ENCODE peak calls at places on chromosomes 3 and 15, in six cellular contexts. B is CD8-positive, alpha-beta memory T cell; A is endothelial cell of umbilical vein; H is prostate gland; M is psoas muscle; P is IMR-90. D is an unnamed sample. For H3K4me1, H3K36me3 and H3K27me3, the result is how much of the 10 kb centered on the place peaks cover.

GRCh38 chr3:176867681-176868663 is 329.3 kb downstream of the TBL1XR1 start:
- DNase-seq in B (no peak), A (no peak), H (peak), M (no peak), P (no peak), D (peak)

GRCh38 chr3:179929091-179929529 is 107.6 kb downstream of the PEX5L start:
- DNase-seq in B (peak), A (peak), H (no peak), M (peak), P (peak), D (peak)

GRCh38 chr15:85793641-85794597 is 806 bp downstream of the KLHL25 start:
- DNase-seq in B (peak), A (peak), H (peak), M (peak), P (peak), D (peak)

GRCh38 chr3:182484682-182485081 is 308.6 kb upstream of the ATP11B start:
- DNase-seq in B (no peak), A (no peak), H (no peak), M (no peak), P (no peak), D (no peak)

GRCh38 chr3:14698601-14699244 is 23.8 kb downstream of the C3orf20 start:
- DNase-seq in B (no peak), A (no peak), H (no peak), M (no peak), P (no peak), D (no peak)

GRCh38 chr15:76058714-76059319 is 968 bp upstream of the TMEM266 start:
- DNase-seq in B (no peak), A (no peak), H (no peak), M (no peak), P (no peak), D (no peak)

GRCh38 chr3:171838218-171838720 is 4.9 kb upstream of the TMEM212 start:
- DNase-seq in B (no peak), A (peak), H (no peak), M (peak), P (peak), D (no peak)

GRCh38 chr15:80777836-80778620 is 1.1 kb upstream of the CEMIP start:
- DNase-seq in B (no peak), A (no peak), H (no peak), M (no peak), P (no peak), D (no peak)

GRCh38 chr3:100175637-100176250 is 61.4 kb upstream of the FILIP1L start:
- DNase-seq in B (no peak), A (no peak), H (no peak), M (no peak), P (no peak), D (no peak)

GRCh38 chr3:105791919-105792786 is 76.7 kb downstream of the CBLB start:
- DNase-seq in B (no peak), A (no peak), H (no peak), M (peak), P (peak), D (peak)

GRCh38 chr3:73143821-73144237 is 82.4 kb downstream of the EBLN2 start:
- DNase-seq in B (no peak), A (no peak), H (no peak), M (no peak), P (no peak), D (no peak)

GRCh38 chr3:133490468-133491351 is 82.8 kb upstream of the CDV3 start:
- DNase-seq in B (peak), A (no peak), H (no peak), M (no peak), P (no peak), D (peak)

GRCh38 chr15:71043373-71043772 is 71.9 kb upstream of the THSD4 start:
- DNase-seq in B (no peak), A (no peak), H (no peak), M (no peak), P (peak), D (no peak)

GRCh38 chr3:140117111-140117526 is 182.1 kb downstream of the CLSTN2 start:
- DNase-seq in B (no peak), A (no peak), H (no peak), M (no peak), P (no peak), D (no peak)

GRCh38 chr3:169575381-169575780 is 88.1 kb downstream of the MECOM start:
- DNase-seq in B (no peak), A (peak), H (no peak), M (no peak), P (peak), D (no peak)

GRCh38 chr3:107965141-107965540 is 125.7 kb downstream of the CD47 start:
- DNase-seq in B (no peak), A (no peak), H (no peak), M (no peak), P (no peak), D (no peak)

GRCh38 chr15:95247068-95247984 is 1016.0 kb downstream of the MCTP2 start:
- DNase-seq in B (no peak), A (peak), H (peak), M (no peak), P (peak), D (no peak)

GRCh38 chr3:194686414-194686815 is 732 bp downstream of the FAM43A start:
- DNase-seq in B (no peak), A (no peak), H (no peak), M (no peak), P (no peak), D (no peak)

GRCh38 chr3:86913160-86913559 is 77.8 kb downstream of the VGLL3 start:
- DNase-seq in B (no peak), A (no peak), H (no peak), M (no peak), P (no peak), D (no peak)

GRCh38 chr15:66942649-66943390 is 122.6 kb upstream of the SMAD3 start:
- DNase-seq in B (no peak), A (no peak), H (no peak), M (no peak), P (no peak), D (no peak)

GRCh38 chr15:82548700-82549099 is 8.4 kb upstream of the RPS17 start:
- DNase-seq in B (peak), A (no peak), H (no peak), M (no peak), P (peak), D (no peak)

GRCh38 chr3:149585401-149585726 is 72.5 kb downstream of the WWTR1 start:
- DNase-seq in B (no peak), A (no peak), H (no peak), M (no peak), P (no peak), D (no peak)

GRCh38 chr15:34501131-34501530 is 63.5 kb upstream of the GOLGA8A start:
- DNase-seq in B (no peak), A (no peak), H (no peak), M (no peak), P (no peak), D (no peak)

GRCh38 chr15:82178061-82178460 is 84.5 kb downstream of the EFL1 start:
- DNase-seq in B (no peak), A (no peak), H (no peak), M (no peak), P (peak), D (no peak)

GRCh38 chr3:186162221-186162620 is 53.3 kb upstream of the ETV5 start:
- DNase-seq in B (no peak), A (no peak), H (no peak), M (peak), P (no peak), D (no peak)

GRCh38 chr3:192011137-192011536 is 550.2 kb downstream of the PYDC2 start:
- DNase-seq in B (no peak), A (no peak), H (no peak), M (no peak), P (no peak), D (no peak)

GRCh38 chr3:55720614-55721013 is 233.5 kb upstream of the WNT5A start:
- DNase-seq in B (no peak), A (no peak), H (no peak), M (no peak), P (peak), D (no peak)

GRCh38 chr3:187976361-187976900 is 177.5 kb upstream of the LPP start:
- DNase-seq in B (no peak), A (no peak), H (no peak), M (no peak), P (no peak), D (no peak)

GRCh38 chr3:154819491-154819890 is 260.6 kb upstream of the MME start:
- DNase-seq in B (no peak), A (no peak), H (no peak), M (no peak), P (no peak), D (no peak)

GRCh38 chr3:195697582-195698324 is 23.0 kb upstream of the MUC20 start:
- DNase-seq in B (no peak), A (no peak), H (no peak), M (no peak), P (peak), D (no peak)

GRCh38 chr3:188788621-188789081 is 383.1 kb upstream of the TPRG1 start:
- DNase-seq in B (peak), A (peak), H (no peak), M (no peak), P (peak), D (no peak)

GRCh38 chr3:13289771-13290285 is 130.3 kb downstream of the NUP210 start:
- DNase-seq in B (no peak), A (no peak), H (no peak), M (no peak), P (no peak), D (no peak)

GRCh38 chr3:13288732-13289718 is 131.1 kb downstream of the NUP210 start:
- DNase-seq in B (no peak), A (no peak), H (no peak), M (no peak), P (peak), D (no peak)

GRCh38 chr3:13290941-13291340 is 129.2 kb downstream of the NUP210 start:
- DNase-seq in B (no peak), A (no peak), H (no peak), M (no peak), P (no peak), D (no peak)

GRCh38 chr3:13294442-13295351 is 125.4 kb downstream of the NUP210 start:
- DNase-seq in B (no peak), A (no peak), H (no peak), M (no peak), P (no peak), D (no peak)

GRCh38 chr3:13292371-13292770 is 127.8 kb downstream of the NUP210 start:
- DNase-seq in B (no peak), A (no peak), H (no peak), M (no peak), P (no peak), D (no peak)
- H3K4me1 ChIP-seq in B (under half), A (under half), H (under half), M (under half), P (under half), D (under half)

DNA sequence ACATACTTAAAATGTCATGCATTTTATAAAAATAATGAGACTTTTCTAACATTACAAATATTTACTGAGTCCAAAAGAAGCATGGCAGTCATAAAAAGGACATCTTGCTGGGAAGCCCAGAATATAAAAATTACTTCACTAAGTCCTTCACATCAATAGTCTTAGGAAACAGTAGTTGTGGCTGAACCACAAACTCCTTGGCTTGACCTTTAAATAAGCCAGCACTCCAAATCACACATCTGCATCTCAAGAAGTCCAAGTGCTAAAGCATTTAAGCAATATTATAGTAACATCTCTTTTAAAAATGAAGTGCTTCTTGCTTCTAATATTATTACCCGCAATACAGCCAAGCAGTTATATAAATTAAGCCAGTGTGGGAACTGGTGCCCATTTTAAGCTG is 8.8 kb downstream of the CCNL1 start:
- DNase-seq in B (no peak), A (no peak), H (no peak), M (no peak), P (no peak), D (no peak)
- H3K36me3 ChIP-seq in B (half or more), A (under half), H (under half), M (half or more), P (half or more), D (under half)

GRCh38 chr15:69576948-69577351 is 124.3 kb downstream of the RPLP1 start:
- DNase-seq in B (no peak), A (no peak), H (no peak), M (no peak), P (no peak), D (peak)
- H3K27me3 ChIP-seq in B (under half), A (under half), H (under half), M (under half), P (half or more), D (under half)

GRCh38 chr3:53101956-53102355 is 28.3 kb downstream of the RFT1 start:
- DNase-seq in B (no peak), A (no peak), H (no peak), M (no peak), P (no peak), D (no peak)
- H3K4me1 ChIP-seq in B (under half), A (under half), H (under half), M (under half), P (under half), D (under half)

GRCh38 chr3:43348852-43349574 is 62.7 kb downstream of the SNRK start:
- DNase-seq in B (no peak), A (no peak), H (no peak), M (no peak), P (no peak), D (no peak)
- H3K36me3 ChIP-seq in B (under half), A (under half), H (under half), M (half or more), P (under half), D (under half)

DNA sequence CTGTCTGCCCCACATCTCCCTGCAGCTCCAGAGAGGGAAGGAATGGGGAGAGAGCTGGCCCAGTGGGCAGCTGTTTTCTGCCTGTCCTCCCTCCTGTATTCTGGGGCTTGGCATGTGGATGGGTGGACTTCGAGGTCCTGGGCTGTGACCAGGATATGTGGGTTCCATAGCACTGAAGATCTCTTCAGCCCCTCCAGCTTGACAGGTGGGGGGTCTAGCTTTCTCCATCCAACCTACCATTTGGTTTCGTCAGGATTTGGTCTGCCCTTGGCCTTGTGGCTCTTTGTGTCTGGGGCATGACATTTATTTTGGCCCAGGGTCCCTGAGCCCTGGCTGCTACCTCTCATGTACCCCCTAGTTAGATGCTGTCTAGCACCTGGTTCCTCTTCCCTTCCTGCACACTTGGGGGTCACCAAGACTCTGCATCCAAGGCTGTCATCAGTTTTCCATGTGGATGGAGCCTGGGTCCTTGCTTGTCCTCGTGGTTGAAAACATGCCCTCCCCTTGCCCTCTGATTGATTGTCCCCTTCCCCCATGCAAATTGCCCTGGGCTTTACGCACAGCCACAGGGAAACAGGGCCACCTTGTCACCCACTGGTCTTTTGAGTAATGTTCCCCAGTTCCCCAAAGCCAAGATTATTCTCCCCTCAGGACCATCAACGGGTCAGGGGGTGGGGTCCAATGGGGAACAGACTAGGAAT is 3.2 kb downstream of the EPHB3 start:
- DNase-seq in B (no peak), A (no peak), H (no peak), M (no peak), P (no peak), D (no peak)
- H3K27me3 ChIP-seq in B (under half), A (under half), H (under half), M (under half), P (under half), D (under half)

GRCh38 chr3:143814358-143814968 is 33.8 kb downstream of the SLC9A9 start:
- DNase-seq in B (no peak), A (no peak), H (no peak), M (peak), P (no peak), D (no peak)
- H3K4me1 ChIP-seq in B (under half), A (under half), H (under half), M (under half), P (under half), D (under half)

DNA sequence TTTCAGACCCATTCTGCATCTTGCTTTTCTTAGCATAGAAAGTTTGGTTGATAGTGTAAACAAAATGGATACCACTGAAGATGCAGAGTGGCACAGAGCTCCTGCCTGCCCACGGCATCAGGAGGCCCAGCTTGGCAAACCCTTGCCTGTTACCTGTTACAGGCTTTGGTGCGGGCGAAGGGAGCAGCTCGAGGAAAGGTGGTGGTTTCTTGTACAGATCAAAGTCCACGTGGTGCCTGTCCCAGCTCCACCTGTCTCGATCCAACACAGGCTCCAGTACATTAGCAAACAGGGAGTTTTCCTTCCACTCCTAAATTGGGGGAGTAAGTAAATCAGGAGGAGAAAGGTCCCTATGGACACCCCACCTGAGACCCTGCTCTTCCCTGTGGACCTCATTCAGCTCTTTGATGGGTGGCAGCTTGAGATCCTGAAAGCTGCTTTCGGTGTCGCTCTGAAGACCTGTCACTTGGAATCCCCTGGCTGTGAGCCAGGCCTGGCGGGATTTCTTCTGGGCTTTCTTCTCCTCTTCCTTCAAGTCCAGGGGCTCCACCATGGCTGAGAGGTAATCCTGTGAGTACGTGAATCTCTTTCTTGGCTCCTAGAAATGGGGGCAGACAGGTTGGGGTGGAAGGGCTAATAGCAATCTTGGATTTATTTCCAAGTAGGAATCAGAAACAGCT is 35.7 kb downstream of the ACAD9 start:
- DNase-seq in B (no peak), A (no peak), H (no peak), M (no peak), P (no peak), D (peak)
- H3K36me3 ChIP-seq in B (under half), A (under half), H (under half), M (half or more), P (half or more), D (under half)

GRCh38 chr15:40301467-40302179 is 6.1 kb downstream of the PLCB2 start:
- DNase-seq in B (no peak), A (no peak), H (no peak), M (no peak), P (no peak), D (no peak)

GRCh38 chr15:40298216-40298935 is 9.4 kb downstream of the PLCB2 start:
- DNase-seq in B (no peak), A (no peak), H (no peak), M (no peak), P (no peak), D (no peak)

GRCh38 chr15:40300771-40301170 is 7.0 kb downstream of the PLCB2 start:
- DNase-seq in B (no peak), A (no peak), H (no peak), M (no peak), P (no peak), D (no peak)

GRCh38 chr15:40302288-40302886 is 5.3 kb downstream of the PLCB2 start:
- DNase-seq in B (no peak), A (no peak), H (no peak), M (no peak), P (no peak), D (no peak)

DNA sequence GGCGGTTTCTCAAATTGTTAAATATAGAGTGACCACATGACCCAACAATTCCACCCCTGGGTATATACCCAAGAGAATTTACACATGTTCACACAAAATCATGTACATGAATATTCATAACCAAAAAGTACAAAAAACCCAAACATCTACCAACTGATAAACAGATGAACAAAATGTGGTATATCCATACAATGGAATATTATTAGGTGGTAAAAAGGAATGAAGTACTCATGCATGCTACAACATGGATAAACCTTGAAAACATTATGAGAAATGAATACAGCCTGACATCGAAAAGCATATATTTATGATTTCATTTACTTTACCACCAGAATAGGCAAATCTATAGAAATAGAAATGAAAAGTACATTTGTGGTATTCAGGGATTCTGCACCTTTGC is 7.4 kb downstream of the PLCB2 start:
- DNase-seq in B (no peak), A (no peak), H (no peak), M (no peak), P (no peak), D (no peak)
- H3K27me3 ChIP-seq in B (under half), A (under half), H (under half), M (under half), P (half or more), D (under half)

DNA sequence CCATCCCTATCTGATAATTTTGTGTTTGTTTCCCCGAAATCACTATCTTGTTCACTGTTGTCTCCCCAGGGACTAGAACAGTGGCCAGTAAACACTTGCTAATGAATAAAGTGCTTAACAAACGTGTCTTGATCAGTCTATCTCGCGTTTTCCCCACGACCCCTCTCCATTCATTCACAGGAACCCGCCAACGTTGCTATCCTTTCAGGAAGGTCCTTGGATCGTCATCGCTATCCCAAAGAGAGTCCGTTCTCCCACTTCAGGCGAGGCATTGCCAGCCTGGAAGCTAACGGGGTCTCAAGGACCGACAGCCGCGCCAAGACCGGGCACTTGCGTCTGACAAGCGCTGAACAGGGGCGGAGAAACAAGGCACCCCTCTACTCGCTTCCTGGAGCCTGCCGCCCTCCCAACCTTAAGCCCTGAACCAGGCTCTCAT is 338 bp downstream of the LINS1 start:
- DNase-seq in B (no peak), A (no peak), H (no peak), M (no peak), P (no peak), D (no peak)
- H3K4me1 ChIP-seq in B (half or more), A (under half), H (under half), M (under half), P (under half), D (under half)

D was measured in small intestine.